ENCODE peak calls at places on chromosomes 13 and 19, in six cellular contexts. E, T, U, W, A and H are unnamed samples.

GRCh38 chr19:21751379-21751778 is 16.0 kb downstream of the ZNF100 start:
- DNase-seq in E (no peak), T (no peak), U (no peak), W (no peak), A (no peak), H (no peak)

GRCh38 chr19:41930926-41931592 is 2.8 kb upstream of the ERFL start:
- DNase-seq in E (no peak), T (no peak), U (no peak), W (no peak), A (no peak), H (no peak)

GRCh38 chr19:850221-850978 is 1.7 kb upstream of the ELANE start:
- DNase-seq in E (peak), T (peak), U (peak), W (peak), A (peak), H (peak)

GRCh38 chr19:34482380-34483250 is 1.1 kb downstream of the WTIP start:
- DNase-seq in E (no peak), T (no peak), U (no peak), W (peak), A (no peak), H (no peak)

GRCh38 chr13:110129539-110130186 is 177.3 kb downstream of the COL4A1 start:
- DNase-seq in E (no peak), T (no peak), U (no peak), W (no peak), A (no peak), H (no peak)

GRCh38 chr19:36115453-36116343 is at the start of gene TBCB:
- DNase-seq in E (peak), T (peak), U (peak), W (no peak), A (no peak), H (peak)

GRCh38 chr13:77898097-77898496 is 20.5 kb downstream of the EDNRB start:
- DNase-seq in E (no peak), T (no peak), U (no peak), W (no peak), A (no peak), H (no peak)

GRCh38 chr19:10346509-10346908 is 7.1 kb upstream of the ICAM3 start:
- DNase-seq in E (no peak), T (no peak), U (no peak), W (no peak), A (no peak), H (no peak)

GRCh38 chr13:22451345-22451744 is 729.4 kb upstream of the SGCG start:
- DNase-seq in E (peak), T (no peak), U (no peak), W (no peak), A (no peak), H (no peak)

GRCh38 chr19:19486343-19487076 is 28.8 kb downstream of the TSSK6 start:
- DNase-seq in E (no peak), T (no peak), U (no peak), W (no peak), A (no peak), H (no peak)

GRCh38 chr19:13055213-13056051 is 47.2 kb downstream of the LYL1 start:
- DNase-seq in E (peak), T (peak), U (peak), W (peak), A (peak), H (peak)

GRCh38 chr13:48818495-48818961 is 157.2 kb upstream of the FNDC3A start:
- DNase-seq in E (no peak), T (no peak), U (no peak), W (no peak), A (no peak), H (peak)

GRCh38 chr19:44777715-44778347 is at the start of gene CBLC:
- DNase-seq in E (no peak), T (peak), U (no peak), W (peak), A (peak), H (no peak)

GRCh38 chr13:29362849-29363604 is 232.5 kb downstream of the SLC7A1 start:
- DNase-seq in E (peak), T (peak), U (no peak), W (no peak), A (peak), H (peak)

GRCh38 chr19:6773323-6773931 is 919 bp downstream of the VAV1 start:
- DNase-seq in E (peak), T (peak), U (no peak), W (no peak), A (no peak), H (no peak)

GRCh38 chr13:41811588-41812021 is 149.3 kb downstream of the VWA8 start:
- DNase-seq in E (no peak), T (no peak), U (no peak), W (no peak), A (no peak), H (no peak)

GRCh38 chr13:97259787-97260641 is 37.9 kb downstream of the MBNL2 start:
- DNase-seq in E (no peak), T (no peak), U (no peak), W (no peak), A (no peak), H (no peak)

GRCh38 chr19:38336638-38337359 is 1.2 kb downstream of the CATSPERG start:
- DNase-seq in E (peak), T (peak), U (peak), W (peak), A (peak), H (peak)

GRCh38 chr19:17944301-17944700 is 11.5 kb downstream of the CCDC124 start:
- DNase-seq in E (no peak), T (no peak), U (no peak), W (no peak), A (no peak), H (peak)

GRCh38 chr13:109782066-109782822 is 4.1 kb downstream of the IRS2 start:
- DNase-seq in E (no peak), T (no peak), U (no peak), W (peak), A (no peak), H (no peak)

GRCh38 chr19:10603084-10603872 is 16.2 kb upstream of the AP1M2 start:
- DNase-seq in E (peak), T (peak), U (no peak), W (peak), A (peak), H (no peak)

GRCh38 chr13:25494708-25495411 is 123.1 kb downstream of the ATP8A2 start:
- DNase-seq in E (no peak), T (no peak), U (no peak), W (no peak), A (no peak), H (no peak)

GRCh38 chr13:97165527-97166425 is 56.4 kb upstream of the MBNL2 start:
- DNase-seq in E (no peak), T (no peak), U (no peak), W (no peak), A (no peak), H (no peak)

GRCh38 chr19:12278713-12279112 is 16.0 kb downstream of the ZNF44 start:
- DNase-seq in E (no peak), T (no peak), U (no peak), W (no peak), A (no peak), H (no peak)

GRCh38 chr19:34259367-34259865 is 5.1 kb downstream of the GARRE1 start:
- DNase-seq in E (no peak), T (no peak), U (no peak), W (no peak), A (no peak), H (no peak)

GRCh38 chr19:11530432-11530831 is 1.5 kb upstream of the ECSIT start:
- DNase-seq in E (peak), T (peak), U (no peak), W (peak), A (peak), H (peak)

DNA sequence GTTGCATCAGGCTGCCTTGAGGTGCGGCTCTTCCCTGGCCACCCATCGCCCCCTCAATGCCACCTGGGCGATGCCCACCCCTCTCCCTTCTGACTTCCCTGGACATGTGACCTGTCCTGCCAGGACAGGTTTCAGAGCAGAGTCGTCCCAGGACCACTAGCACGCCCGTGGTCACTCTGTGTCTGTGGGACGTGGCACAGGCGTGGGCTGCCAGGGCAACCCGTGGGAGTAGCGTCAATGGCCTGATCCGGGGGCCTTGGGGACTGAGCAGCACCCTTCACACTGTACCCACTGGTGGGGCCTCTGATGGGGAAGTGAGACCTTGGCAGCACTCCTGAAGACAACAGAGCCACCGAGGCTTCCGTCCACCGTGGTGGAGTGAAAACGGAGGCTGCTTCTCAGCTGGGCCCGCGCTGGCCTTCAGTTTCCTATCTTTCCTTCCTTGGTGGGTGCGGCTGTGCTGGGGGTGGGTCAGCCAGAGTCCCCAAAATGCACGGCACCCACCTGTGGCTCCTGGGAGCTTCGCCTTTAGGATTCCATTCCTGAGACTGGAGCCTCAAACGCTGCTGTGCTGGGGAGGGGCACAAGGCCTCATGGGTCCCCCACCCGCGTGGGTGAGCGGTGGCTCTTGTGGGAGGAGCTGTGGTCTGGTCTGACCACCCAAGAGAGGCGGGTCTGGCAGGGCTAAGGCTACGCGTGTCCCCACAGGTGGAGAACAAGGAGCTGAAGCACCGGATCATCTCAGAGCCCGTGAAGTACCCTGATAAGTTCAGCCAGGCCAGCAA is 26.7 kb upstream of the TMEM255B start:
- DNase-seq in E (no peak), T (no peak), U (no peak), W (no peak), A (no peak), H (no peak)
- TF ChIP-seq POLR2A in E (no peak), T (no peak), U (no peak), W (no peak), A (no peak), H (no peak)

GRCh38 chr19:3361384-3362216 is 4.8 kb upstream of the NFIC start:
- DNase-seq in E (no peak), T (no peak), U (no peak), W (no peak), A (no peak), H (no peak)

GRCh38 chr19:3358919-3359849 is 7.2 kb upstream of the NFIC start:
- DNase-seq in E (peak), T (peak), U (peak), W (peak), A (peak), H (peak)

GRCh38 chr19:3359850-3360493 is 6.4 kb upstream of the NFIC start:
- DNase-seq in E (no peak), T (no peak), U (no peak), W (no peak), A (no peak), H (no peak)

GRCh38 chr19:3362217-3362907 is 4.0 kb upstream of the NFIC start:
- DNase-seq in E (no peak), T (no peak), U (no peak), W (no peak), A (no peak), H (no peak)

DNA sequence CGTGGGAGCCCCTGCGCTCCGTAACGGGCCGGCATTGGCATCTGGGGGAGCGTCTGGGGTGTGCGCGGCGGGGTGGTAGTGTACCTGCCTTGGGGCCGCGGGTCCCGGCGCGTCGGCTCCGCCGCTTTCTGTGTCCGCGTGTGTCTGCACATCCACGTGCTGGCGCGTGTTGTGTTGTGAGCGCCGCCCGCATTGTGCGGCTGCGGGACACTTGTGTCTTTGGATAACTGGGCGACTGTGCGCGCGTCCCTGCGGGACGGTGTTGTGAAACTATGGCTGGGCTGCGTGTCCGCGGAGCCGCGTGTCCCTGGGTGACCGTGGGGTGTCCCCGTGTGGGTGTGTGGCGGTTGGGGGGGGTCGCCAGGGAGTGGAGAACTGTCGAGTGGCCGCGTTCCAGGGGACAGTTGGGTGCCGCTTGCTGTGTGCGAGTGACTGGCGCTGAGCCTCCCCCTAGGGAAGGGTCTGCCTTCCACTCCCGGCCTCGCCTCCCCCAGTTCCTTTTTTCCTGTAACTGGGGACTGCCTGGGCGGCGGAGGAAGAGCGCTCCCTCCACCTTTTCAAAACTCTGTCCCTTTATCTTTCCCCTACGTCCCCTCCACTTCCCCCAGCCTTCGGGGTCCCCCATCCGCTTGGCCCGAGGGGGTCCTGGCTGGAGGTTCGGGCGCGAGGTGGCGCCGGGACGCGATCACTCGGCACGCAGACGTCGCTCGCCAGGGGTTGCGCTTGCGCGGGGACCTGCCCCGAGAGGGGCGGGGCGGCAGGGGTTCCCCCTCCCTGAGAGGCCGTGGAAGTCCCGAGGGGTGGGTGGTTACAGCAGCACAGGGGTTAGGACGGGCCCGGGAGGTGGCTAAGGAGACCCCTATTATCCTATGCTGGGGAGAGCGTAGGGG is 5.6 kb upstream of the NFIC start:
- DNase-seq in E (peak), T (peak), U (peak), W (peak), A (peak), H (no peak)
- TF ChIP-seq POLR2A in E (no peak), T (peak), U (peak), W (peak), A (peak), H (peak)

GRCh38 chr19:54128796-54129616 is 8.6 kb upstream of the CNOT3 start:
- DNase-seq in E (no peak), T (no peak), U (no peak), W (no peak), A (no peak), H (no peak)

GRCh38 chr19:54128441-54128725 is 9.2 kb upstream of the CNOT3 start:
- DNase-seq in E (no peak), T (no peak), U (no peak), W (no peak), A (no peak), H (no peak)

GRCh38 chr19:54129617-54129996 is 8.0 kb upstream of the CNOT3 start:
- DNase-seq in E (no peak), T (no peak), U (no peak), W (no peak), A (no peak), H (no peak)

GRCh38 chr19:54125713-54126112 is 10.2 kb downstream of the PRPF31 start:
- DNase-seq in E (no peak), T (no peak), U (no peak), W (no peak), A (no peak), H (no peak)

GRCh38 chr19:54127688-54128440 is 9.7 kb upstream of the CNOT3 start:
- DNase-seq in E (no peak), T (no peak), U (no peak), W (no peak), A (no peak), H (no peak)
- TF ChIP-seq POLR2A in E (no peak), T (no peak), U (no peak), W (no peak), A (no peak), H (no peak)

GRCh38 chr13:30373727-30374126 is 48.6 kb upstream of the UBE2L5 start:
- DNase-seq in E (no peak), T (peak), U (no peak), W (no peak), A (no peak), H (no peak)

GRCh38 chr13:30375436-30375835 is 46.9 kb upstream of the UBE2L5 start:
- DNase-seq in E (no peak), T (no peak), U (no peak), W (no peak), A (no peak), H (no peak)

GRCh38 chr13:30370916-30371521 is 51.3 kb upstream of the UBE2L5 start:
- DNase-seq in E (no peak), T (no peak), U (no peak), W (no peak), A (no peak), H (no peak)

GRCh38 chr13:30370146-30370545 is 52.1 kb upstream of the UBE2L5 start:
- DNase-seq in E (no peak), T (no peak), U (no peak), W (no peak), A (no peak), H (no peak)

DNA sequence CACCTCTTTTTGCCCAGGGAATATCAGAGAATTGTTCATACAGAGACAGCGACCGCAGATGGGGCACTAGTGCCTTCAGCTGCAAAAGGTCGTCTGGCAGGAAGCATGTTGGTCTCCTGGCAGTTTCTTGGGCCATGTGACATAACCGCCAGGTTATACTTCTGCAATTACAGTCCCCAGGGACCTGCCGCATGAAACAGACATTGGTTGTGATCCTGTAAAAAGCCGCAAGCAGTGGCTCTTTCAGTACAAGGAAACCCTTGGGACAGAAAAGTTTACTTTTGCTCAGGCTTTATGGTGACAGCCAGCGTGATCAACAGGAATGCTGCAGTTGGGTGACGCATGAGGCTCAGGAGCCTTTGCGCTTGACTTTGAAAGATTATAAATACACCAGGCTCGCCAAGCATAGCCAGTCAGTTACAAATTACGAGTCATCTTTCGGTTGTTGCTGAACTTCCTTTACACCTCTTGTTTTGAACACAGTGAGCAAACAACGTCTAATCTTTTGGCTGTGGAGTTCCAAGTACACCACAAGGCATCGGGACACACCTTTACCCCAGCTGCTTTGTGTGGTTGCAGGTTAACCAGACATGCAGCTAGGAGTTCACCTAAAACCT is 50.5 kb upstream of the UBE2L5 start:
- DNase-seq in E (no peak), T (peak), U (no peak), W (no peak), A (peak), H (peak)
- TF ChIP-seq POLR2A in E (no peak), T (peak), U (no peak), W (no peak), A (no peak), H (no peak)

GRCh38 chr19:57559404-57560025 is at the start of gene ZNF550:
- DNase-seq in E (peak), T (peak), U (peak), W (peak), A (peak), H (peak)
- TF ChIP-seq POLR2A in E (no peak), T (peak), U (no peak), W (peak), A (peak), H (peak)

DNA sequence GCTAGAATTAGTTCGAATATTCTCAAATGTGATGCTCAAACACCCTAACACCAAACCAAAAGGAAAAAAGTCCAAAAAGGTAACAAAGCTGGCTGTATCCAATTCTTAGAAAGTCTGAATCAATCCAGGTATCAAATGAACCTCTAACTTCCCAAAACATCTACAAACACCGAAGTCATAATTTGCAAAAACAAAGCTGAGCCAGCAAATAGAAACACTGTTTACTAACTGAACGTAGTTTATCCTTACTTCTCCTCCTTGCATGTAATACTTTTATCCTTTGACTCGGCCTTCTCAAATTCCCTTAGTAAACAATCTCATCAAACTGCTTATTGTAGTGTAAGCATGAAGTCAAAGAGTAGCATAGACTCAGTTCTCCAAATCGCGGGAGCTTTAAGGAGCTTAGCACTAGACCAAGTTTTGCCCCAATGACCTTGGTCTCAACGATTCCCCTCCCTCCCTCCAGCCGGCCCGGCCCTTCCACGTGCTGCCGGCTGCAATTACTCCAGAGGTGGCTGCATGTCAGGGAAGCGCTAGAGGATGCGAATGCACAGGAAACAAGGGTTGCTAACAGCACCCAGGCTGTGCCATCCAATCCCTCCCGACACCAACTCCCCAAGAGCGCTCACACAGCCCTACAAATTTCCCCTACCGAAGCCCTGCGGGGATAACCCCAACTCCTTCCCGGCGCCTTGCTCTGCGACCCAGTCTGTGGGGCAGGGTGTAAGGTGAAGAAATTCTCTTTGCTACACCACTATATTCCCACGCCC is 693 bp downstream of the XPO4 start:
- DNase-seq in E (peak), T (peak), U (no peak), W (peak), A (peak), H (peak)
- TF ChIP-seq POLR2A in E (no peak), T (no peak), U (no peak), W (no peak), A (no peak), H (peak)